ENCODE peak calls at places on chromosomes 16 and 17, in eight cellular contexts. One of them, this sample, is unnamed.

GRCh38 chr17:49723423-49723822 is 15.7 kb upstream of the SLC35B1 start:
- DNase-seq in CD4-positive, CD25-positive, alpha-beta regulatory T cell: no peak
- DNase-seq in tibial nerve: peak; percentile 24
- DNase-seq in gastrocnemius medialis: peak; percentile 49
- DNase-seq in SJSA1: no peak
- DNase-seq in adipocyte: no peak
- DNase-seq in cardiac muscle cell: peak; percentile 66
- DNase-seq in transverse colon: peak; percentile 35
- DNase-seq in this sample: peak; percentile 54

GRCh38 chr17:12853921-12854320 is 64.6 kb downstream of the ARHGAP44 start:
- DNase-seq in SJSA1: no peak
- DNase-seq in adipocyte: no peak
- DNase-seq in transverse colon: no peak
- DNase-seq in cardiac muscle cell: no peak
- DNase-seq in gastrocnemius medialis: no peak
- DNase-seq in CD4-positive, CD25-positive, alpha-beta regulatory T cell: no peak
- DNase-seq in tibial nerve: no peak
- DNase-seq in this sample: no peak

GRCh38 chr17:82328994-82329507 is 4.5 kb downstream of the SECTM1 start:
- DNase-seq in transverse colon: no peak
- DNase-seq in adipocyte: no peak
- DNase-seq in gastrocnemius medialis: no peak
- DNase-seq in CD4-positive, CD25-positive, alpha-beta regulatory T cell: no peak
- DNase-seq in cardiac muscle cell: no peak
- DNase-seq in SJSA1: no peak
- DNase-seq in tibial nerve: no peak
- DNase-seq in this sample: no peak

GRCh38 chr16:10356870-10357842 is 28.7 kb upstream of the ATF7IP2 start:
- DNase-seq in adipocyte: no peak
- DNase-seq in cardiac muscle cell: peak; percentile 33
- DNase-seq in CD4-positive, CD25-positive, alpha-beta regulatory T cell: no peak
- DNase-seq in tibial nerve: no peak
- DNase-seq in gastrocnemius medialis: no peak
- DNase-seq in transverse colon: no peak
- DNase-seq in SJSA1: no peak
- DNase-seq in this sample: no peak

GRCh38 chr17:46925185-46925858 is 2.4 kb downstream of the GOSR2 start:
- DNase-seq in CD4-positive, CD25-positive, alpha-beta regulatory T cell: no peak
- DNase-seq in SJSA1: no peak
- DNase-seq in cardiac muscle cell: peak; percentile 16
- DNase-seq in transverse colon: no peak
- DNase-seq in gastrocnemius medialis: no peak
- DNase-seq in tibial nerve: no peak
- DNase-seq in adipocyte: peak; percentile 18
- DNase-seq in this sample: no peak

GRCh38 chr16:3470723-3471122 is 24.6 kb downstream of the C16orf90 start:
- DNase-seq in cardiac muscle cell: no peak
- DNase-seq in transverse colon: no peak
- DNase-seq in CD4-positive, CD25-positive, alpha-beta regulatory T cell: no peak
- DNase-seq in gastrocnemius medialis: no peak
- DNase-seq in adipocyte: no peak
- DNase-seq in SJSA1: no peak
- DNase-seq in tibial nerve: no peak
- DNase-seq in this sample: peak; percentile 17

GRCh38 chr17:41848788-41849187 is 11.2 kb downstream of the KLHL10 start:
- DNase-seq in SJSA1: no peak
- DNase-seq in adipocyte: peak; percentile 50
- DNase-seq in CD4-positive, CD25-positive, alpha-beta regulatory T cell: no peak
- DNase-seq in transverse colon: no peak
- DNase-seq in gastrocnemius medialis: no peak
- DNase-seq in cardiac muscle cell: no peak
- DNase-seq in tibial nerve: no peak
- DNase-seq in this sample: no peak

GRCh38 chr16:55039511-55039910 is 108.8 kb downstream of the IRX5 start:
- DNase-seq in adipocyte: no peak
- DNase-seq in SJSA1: no peak
- DNase-seq in CD4-positive, CD25-positive, alpha-beta regulatory T cell: no peak
- DNase-seq in gastrocnemius medialis: no peak
- DNase-seq in cardiac muscle cell: no peak
- DNase-seq in tibial nerve: no peak
- DNase-seq in transverse colon: no peak
- DNase-seq in this sample: no peak

GRCh38 chr17:70268383-70268782 is 99.1 kb downstream of the KCNJ2 start:
- DNase-seq in transverse colon: no peak
- DNase-seq in CD4-positive, CD25-positive, alpha-beta regulatory T cell: no peak
- DNase-seq in adipocyte: no peak
- DNase-seq in SJSA1: no peak
- DNase-seq in cardiac muscle cell: no peak
- DNase-seq in gastrocnemius medialis: no peak
- DNase-seq in tibial nerve: no peak
- DNase-seq in this sample: no peak

GRCh38 chr17:63688396-63689020 is 11.4 kb downstream of the LIMD2 start:
- DNase-seq in tibial nerve: no peak
- DNase-seq in transverse colon: no peak
- DNase-seq in SJSA1: no peak
- DNase-seq in cardiac muscle cell: no peak
- DNase-seq in gastrocnemius medialis: no peak
- DNase-seq in CD4-positive, CD25-positive, alpha-beta regulatory T cell: no peak
- DNase-seq in adipocyte: no peak
- DNase-seq in this sample: no peak

GRCh38 chr17:33686171-33686570 is 393.1 kb upstream of the ASIC2 start:
- DNase-seq in CD4-positive, CD25-positive, alpha-beta regulatory T cell: no peak
- DNase-seq in SJSA1: no peak
- DNase-seq in adipocyte: no peak
- DNase-seq in gastrocnemius medialis: no peak
- DNase-seq in transverse colon: no peak
- DNase-seq in cardiac muscle cell: no peak
- DNase-seq in tibial nerve: no peak
- DNase-seq in this sample: no peak

GRCh38 chr17:47776330-47777197 is 43.5 kb downstream of the TBX21 start:
- DNase-seq in SJSA1: peak; percentile 42
- DNase-seq in adipocyte: peak; percentile 48
- DNase-seq in transverse colon: peak; percentile 19
- DNase-seq in gastrocnemius medialis: no peak
- DNase-seq in tibial nerve: no peak
- DNase-seq in CD4-positive, CD25-positive, alpha-beta regulatory T cell: peak; percentile 52
- DNase-seq in cardiac muscle cell: peak; percentile 63
- DNase-seq in this sample: no peak

GRCh38 chr16:89505204-89506112 is 2.7 kb upstream of the SPG7 start:
- DNase-seq in SJSA1: peak; percentile 73
- DNase-seq in gastrocnemius medialis: peak; percentile 69
- DNase-seq in tibial nerve: peak; percentile 85
- DNase-seq in adipocyte: no peak
- DNase-seq in transverse colon: peak; percentile 97
- DNase-seq in cardiac muscle cell: peak; percentile 94
- DNase-seq in CD4-positive, CD25-positive, alpha-beta regulatory T cell: peak; percentile 87
- DNase-seq in this sample: peak; percentile 92

GRCh38 chr17:66240630-66241029 is 11.4 kb upstream of the APOH start:
- DNase-seq in adipocyte: peak; percentile 53
- DNase-seq in gastrocnemius medialis: no peak
- DNase-seq in CD4-positive, CD25-positive, alpha-beta regulatory T cell: no peak
- DNase-seq in transverse colon: no peak
- DNase-seq in cardiac muscle cell: peak; percentile 9
- DNase-seq in tibial nerve: no peak
- DNase-seq in SJSA1: no peak
- DNase-seq in this sample: no peak

GRCh38 chr16:85667841-85668413 is 20.8 kb downstream of the GINS2 start:
- DNase-seq in tibial nerve: no peak
- DNase-seq in CD4-positive, CD25-positive, alpha-beta regulatory T cell: no peak
- DNase-seq in gastrocnemius medialis: no peak
- DNase-seq in adipocyte: no peak
- DNase-seq in SJSA1: no peak
- DNase-seq in transverse colon: no peak
- DNase-seq in cardiac muscle cell: no peak
- DNase-seq in this sample: no peak

GRCh38 chr16:68762996-68763756 is 26.1 kb downstream of the CDH1 start:
- DNase-seq in cardiac muscle cell: peak; percentile 16
- DNase-seq in transverse colon: no peak
- DNase-seq in tibial nerve: no peak
- DNase-seq in SJSA1: no peak
- DNase-seq in adipocyte: peak; percentile 37
- DNase-seq in gastrocnemius medialis: no peak
- DNase-seq in CD4-positive, CD25-positive, alpha-beta regulatory T cell: no peak
- DNase-seq in this sample: no peak

GRCh38 chr17:55576237-55576998 is 65.2 kb upstream of the SMIM36 start:
- DNase-seq in tibial nerve: peak; percentile 44
- DNase-seq in transverse colon: no peak
- DNase-seq in CD4-positive, CD25-positive, alpha-beta regulatory T cell: peak; percentile 0
- DNase-seq in SJSA1: peak; percentile 80
- DNase-seq in gastrocnemius medialis: no peak
- DNase-seq in cardiac muscle cell: peak; percentile 76
- DNase-seq in adipocyte: peak; percentile 81
- DNase-seq in this sample: peak; percentile 34

GRCh38 chr17:60390223-60390622 is 1.7 kb downstream of the USP32 start:
- DNase-seq in cardiac muscle cell: peak; percentile 85
- DNase-seq in adipocyte: peak; percentile 82
- DNase-seq in tibial nerve: no peak
- DNase-seq in CD4-positive, CD25-positive, alpha-beta regulatory T cell: no peak
- DNase-seq in gastrocnemius medialis: peak; percentile 25
- DNase-seq in transverse colon: no peak
- DNase-seq in SJSA1: no peak
- DNase-seq in this sample: no peak

GRCh38 chr17:72305964-72306551 is 185.2 kb downstream of the SOX9 start:
- DNase-seq in CD4-positive, CD25-positive, alpha-beta regulatory T cell: no peak
- DNase-seq in cardiac muscle cell: peak; percentile 62
- DNase-seq in transverse colon: no peak
- DNase-seq in tibial nerve: peak; percentile 36
- DNase-seq in SJSA1: no peak
- DNase-seq in gastrocnemius medialis: no peak
- DNase-seq in adipocyte: peak; percentile 65
- DNase-seq in this sample: peak; percentile 74

GRCh38 chr16:4273858-4274291 is 1.1 kb upstream of the TFAP4 start:
- DNase-seq in SJSA1: peak; percentile 53
- DNase-seq in gastrocnemius medialis: no peak
- DNase-seq in tibial nerve: no peak
- DNase-seq in adipocyte: peak; percentile 55
- DNase-seq in cardiac muscle cell: peak; percentile 64
- DNase-seq in CD4-positive, CD25-positive, alpha-beta regulatory T cell: no peak
- DNase-seq in transverse colon: peak; percentile 55
- DNase-seq in this sample: peak; percentile 75

GRCh38 chr16:15949210-15950166 is at the start of gene ABCC1:
- DNase-seq in transverse colon: peak; percentile 57
- DNase-seq in cardiac muscle cell: peak; percentile 48
- DNase-seq in gastrocnemius medialis: no peak
- DNase-seq in SJSA1: no peak
- DNase-seq in tibial nerve: no peak
- DNase-seq in adipocyte: peak; percentile 85
- DNase-seq in CD4-positive, CD25-positive, alpha-beta regulatory T cell: peak; percentile 57
- DNase-seq in this sample: peak; percentile 52
- H3K4me1 ChIP-seq in transverse colon: peaks cover 53% of the 10 kb centered on the region
- H3K4me1 ChIP-seq in cardiac muscle cell: peaks cover 16% of the 10 kb centered on the region
- H3K4me1 ChIP-seq in gastrocnemius medialis: peaks cover 32% of the 10 kb centered on the region
- H3K4me1 ChIP-seq in SJSA1: peaks cover 51% of the 10 kb centered on the region
- H3K4me1 ChIP-seq in tibial nerve: peaks cover 19% of the 10 kb centered on the region
- H3K4me1 ChIP-seq in adipocyte: peaks cover 48% of the 10 kb centered on the region
- H3K4me1 ChIP-seq in CD4-positive, CD25-positive, alpha-beta regulatory T cell: peaks cover 52% of the 10 kb centered on the region
- H3K4me1 ChIP-seq in this sample: peaks cover 27% of the 10 kb centered on the region

GRCh38 chr16:75105306-75106061 is 11.1 kb downstream of the LDHD start:
- DNase-seq in SJSA1: no peak
- DNase-seq in tibial nerve: no peak
- DNase-seq in cardiac muscle cell: peak; percentile 36
- DNase-seq in CD4-positive, CD25-positive, alpha-beta regulatory T cell: no peak
- DNase-seq in transverse colon: peak; percentile 62
- DNase-seq in adipocyte: peak; percentile 67
- DNase-seq in gastrocnemius medialis: peak; percentile 63
- DNase-seq in this sample: peak; percentile 72

GRCh38 chr16:75103994-75104393 is 12.6 kb downstream of the LDHD start:
- DNase-seq in tibial nerve: no peak
- DNase-seq in CD4-positive, CD25-positive, alpha-beta regulatory T cell: no peak
- DNase-seq in gastrocnemius medialis: no peak
- DNase-seq in SJSA1: no peak
- DNase-seq in transverse colon: no peak
- DNase-seq in adipocyte: no peak
- DNase-seq in cardiac muscle cell: no peak
- DNase-seq in this sample: no peak

GRCh38 chr16:75106351-75107274 is 10.0 kb downstream of the LDHD start:
- DNase-seq in transverse colon: no peak
- DNase-seq in SJSA1: no peak
- DNase-seq in CD4-positive, CD25-positive, alpha-beta regulatory T cell: no peak
- DNase-seq in tibial nerve: no peak
- DNase-seq in adipocyte: no peak
- DNase-seq in gastrocnemius medialis: no peak
- DNase-seq in cardiac muscle cell: no peak
- DNase-seq in this sample: no peak

GRCh38 chr16:75102595-75102994 is 14.0 kb downstream of the LDHD start:
- DNase-seq in cardiac muscle cell: no peak
- DNase-seq in adipocyte: no peak
- DNase-seq in CD4-positive, CD25-positive, alpha-beta regulatory T cell: no peak
- DNase-seq in SJSA1: no peak
- DNase-seq in transverse colon: no peak
- DNase-seq in tibial nerve: no peak
- DNase-seq in gastrocnemius medialis: no peak
- DNase-seq in this sample: no peak

GRCh38 chr16:75104836-75105235 is 11.7 kb downstream of the LDHD start:
- DNase-seq in gastrocnemius medialis: no peak
- DNase-seq in cardiac muscle cell: no peak
- DNase-seq in tibial nerve: no peak
- DNase-seq in SJSA1: no peak
- DNase-seq in transverse colon: no peak
- DNase-seq in CD4-positive, CD25-positive, alpha-beta regulatory T cell: no peak
- DNase-seq in adipocyte: no peak
- DNase-seq in this sample: no peak
- H3K4me1 ChIP-seq in gastrocnemius medialis: peaks cover 65% of the 10 kb centered on the region
- H3K4me1 ChIP-seq in cardiac muscle cell: peaks cover 6% of the 10 kb centered on the region
- H3K4me1 ChIP-seq in tibial nerve: peaks cover 24% of the 10 kb centered on the region
- H3K4me1 ChIP-seq in SJSA1: peaks cover 31% of the 10 kb centered on the region
- H3K4me1 ChIP-seq in transverse colon: peaks cover 61% of the 10 kb centered on the region
- H3K4me1 ChIP-seq in CD4-positive, CD25-positive, alpha-beta regulatory T cell: peaks cover 55% of the 10 kb centered on the region
- H3K4me1 ChIP-seq in adipocyte: peaks cover 32% of the 10 kb centered on the region
- H3K4me1 ChIP-seq in this sample: peaks cover 57% of the 10 kb centered on the region

DNA sequence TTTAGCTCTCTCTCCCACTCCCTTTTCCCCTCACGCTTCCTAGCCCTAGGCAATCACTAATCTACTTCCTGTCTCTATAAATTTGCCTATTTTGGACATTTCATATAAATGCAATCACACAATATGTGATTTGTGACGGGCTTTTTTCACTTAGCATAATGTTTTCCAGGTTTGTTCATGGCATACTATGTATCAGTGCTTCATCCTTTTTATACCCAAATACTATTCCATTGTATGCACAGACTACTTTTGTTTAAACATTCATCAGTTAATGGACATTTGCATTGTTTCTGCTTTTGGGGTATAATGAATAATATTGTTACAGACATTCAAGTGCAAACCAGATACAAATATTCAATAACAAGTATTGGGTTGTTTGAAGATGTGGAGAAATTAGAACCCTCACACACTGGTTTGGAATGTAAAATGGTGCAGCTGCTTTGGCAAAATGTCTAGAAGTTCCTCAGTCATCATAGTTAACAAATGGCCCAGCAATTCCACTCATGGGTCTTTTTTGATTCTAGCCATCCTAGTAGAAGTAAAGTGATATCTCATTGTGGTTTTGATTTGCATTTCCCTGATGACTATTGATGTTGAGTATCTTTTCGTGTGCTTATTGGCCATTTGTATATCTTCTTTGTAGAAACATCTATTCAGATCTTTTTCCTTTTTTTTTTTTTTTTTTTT is 67.7 kb downstream of the TBX4 start:
- DNase-seq in adipocyte: no peak
- DNase-seq in tibial nerve: no peak
- DNase-seq in transverse colon: no peak
- DNase-seq in cardiac muscle cell: no peak
- DNase-seq in SJSA1: no peak
- DNase-seq in gastrocnemius medialis: no peak
- DNase-seq in CD4-positive, CD25-positive, alpha-beta regulatory T cell: no peak
- DNase-seq in this sample: no peak
- H3K4me1 ChIP-seq in adipocyte: no peaks in the 10 kb centered on the region
- H3K4me1 ChIP-seq in tibial nerve: no peaks in the 10 kb centered on the region
- H3K4me1 ChIP-seq in transverse colon: no peaks in the 10 kb centered on the region
- H3K4me1 ChIP-seq in cardiac muscle cell: peaks cover 4% of the 10 kb centered on the region
- H3K4me1 ChIP-seq in SJSA1: no peaks in the 10 kb centered on the region
- H3K4me1 ChIP-seq in gastrocnemius medialis: no peaks in the 10 kb centered on the region
- H3K4me1 ChIP-seq in CD4-positive, CD25-positive, alpha-beta regulatory T cell: no peaks in the 10 kb centered on the region
- H3K4me1 ChIP-seq in this sample: no peaks in the 10 kb centered on the region

GRCh38 chr17:43574348-43574747 is 28.2 kb upstream of the ETV4 start:
- DNase-seq in cardiac muscle cell: no peak
- DNase-seq in SJSA1: no peak
- DNase-seq in gastrocnemius medialis: no peak
- DNase-seq in tibial nerve: no peak
- DNase-seq in adipocyte: no peak
- DNase-seq in CD4-positive, CD25-positive, alpha-beta regulatory T cell: no peak
- DNase-seq in transverse colon: peak; percentile 30
- DNase-seq in this sample: no peak
- H3K4me1 ChIP-seq in cardiac muscle cell: peaks cover 14% of the 10 kb centered on the region
- H3K4me1 ChIP-seq in SJSA1: peaks cover 16% of the 10 kb centered on the region
- H3K4me1 ChIP-seq in gastrocnemius medialis: peaks cover 7% of the 10 kb centered on the region
- H3K4me1 ChIP-seq in tibial nerve: peaks cover 10% of the 10 kb centered on the region
- H3K4me1 ChIP-seq in adipocyte: peaks cover 18% of the 10 kb centered on the region
- H3K4me1 ChIP-seq in CD4-positive, CD25-positive, alpha-beta regulatory T cell: peaks cover 12% of the 10 kb centered on the region
- H3K4me1 ChIP-seq in transverse colon: peaks cover 30% of the 10 kb centered on the region
- H3K4me1 ChIP-seq in this sample: no peaks in the 10 kb centered on the region